ENCODE peak calls at places on chromosome 20, in ten cellular contexts. N, M, B, A, W, U, D, R, X and J are unnamed samples.
A peak's percentile ranks its signal among the peaks of the same experiment; 100 is the strongest.

GRCh38 chr20:36305602-36306556 is at the start of gene DLGAP4:
- DNase-seq in N (no peak), M (no peak), B (no peak), A (no peak), W (no peak), U (no peak), D (no peak), R (peak; percentile 17), X (no peak), J (no peak)

GRCh38 chr20:4041748-4042411 is 26.5 kb upstream of the RNF24 start:
- DNase-seq in N (no peak), M (peak; percentile 69), B (peak; percentile 90), A (no peak), W (no peak), U (no peak), D (peak; percentile 98), R (peak; percentile 90), X (no peak), J (peak; percentile 78)

GRCh38 chr20:25361287-25361683 is 29.4 kb downstream of the ABHD12 start:
- DNase-seq in N (no peak), M (no peak), B (no peak), A (no peak), W (no peak), U (peak; percentile 33), D (no peak), R (no peak), X (no peak), J (no peak)

GRCh38 chr20:34300809-34301586 is 2.2 kb downstream of the AHCY start:
- DNase-seq in N (no peak), M (no peak), B (no peak), A (no peak), W (no peak), U (peak; percentile 90), D (no peak), R (no peak), X (peak; percentile 61), J (no peak)

GRCh38 chr20:36754656-36755222 is 8.8 kb upstream of the NDRG3 start:
- DNase-seq in N (no peak), M (peak; percentile 71), B (peak; percentile 54), A (no peak), W (peak; percentile 41), U (peak; percentile 84), D (peak; percentile 46), R (no peak), X (peak; percentile 51), J (no peak)

GRCh38 chr20:31835977-31836852 is 9.2 kb downstream of the FOXS1 start:
- DNase-seq in N (no peak), M (peak; percentile 91), B (peak; percentile 71), A (no peak), W (peak; percentile 76), U (peak; percentile 59), D (peak; percentile 83), R (peak; percentile 65), X (peak; percentile 28), J (peak; percentile 81)

GRCh38 chr20:52783769-52784168 is 188.4 kb upstream of the TSHZ2 start:
- DNase-seq in N (no peak), M (no peak), B (no peak), A (no peak), W (no peak), U (peak; percentile 30), D (no peak), R (no peak), X (peak; percentile 11), J (no peak)

GRCh38 chr20:33909331-33909921 is 84.3 kb upstream of the RALY start:
- DNase-seq in N (no peak), M (peak; percentile 65), B (no peak), A (no peak), W (no peak), U (peak; percentile 99), D (peak; percentile 25), R (peak; percentile 33), X (no peak), J (peak; percentile 38)

GRCh38 chr20:21262812-21263211 is 40.3 kb upstream of the XRN2 start:
- DNase-seq in N (no peak), M (no peak), B (no peak), A (no peak), W (no peak), U (no peak), D (no peak), R (no peak), X (no peak), J (no peak)

GRCh38 chr20:34703573-34704176 is 469 bp upstream of the TP53INP2 start:
- DNase-seq in N (no peak), M (peak; percentile 22), B (peak; percentile 58), A (no peak), W (peak; percentile 34), U (peak; percentile 81), D (peak; percentile 27), R (peak; percentile 55), X (peak; percentile 53), J (peak; percentile 29)

GRCh38 chr20:4247898-4248858 is 232.8 kb upstream of the RNF24 start:
- DNase-seq in N (no peak), M (no peak), B (no peak), A (no peak), W (no peak), U (no peak), D (no peak), R (no peak), X (no peak), J (no peak)

GRCh38 chr20:58511364-58511763 is 3.8 kb downstream of the APCDD1L start:
- DNase-seq in N (no peak), M (no peak), B (no peak), A (no peak), W (no peak), U (no peak), D (no peak), R (no peak), X (no peak), J (no peak)

GRCh38 chr20:50442526-50442925 is 67.7 kb upstream of the PTPN1 start:
- DNase-seq in N (no peak), M (no peak), B (no peak), A (no peak), W (no peak), U (no peak), D (no peak), R (no peak), X (no peak), J (no peak)

GRCh38 chr20:41048475-41049242 is 20.0 kb downstream of the TOP1 start:
- DNase-seq in N (no peak), M (no peak), B (no peak), A (no peak), W (no peak), U (no peak), D (no peak), R (no peak), X (peak; percentile 42), J (no peak)

GRCh38 chr20:54177378-54177777 is 3.6 kb upstream of the CYP24A1 start:
- DNase-seq in N (no peak), M (no peak), B (no peak), A (no peak), W (no peak), U (peak; percentile 77), D (no peak), R (no peak), X (no peak), J (no peak)
- TF ChIP-seq POLR2A in N (no peak), M (no peak), B (no peak), A (no peak), W (no peak), U (no peak), D (no peak), R (no peak), X (no peak), J (no peak)

DNA sequence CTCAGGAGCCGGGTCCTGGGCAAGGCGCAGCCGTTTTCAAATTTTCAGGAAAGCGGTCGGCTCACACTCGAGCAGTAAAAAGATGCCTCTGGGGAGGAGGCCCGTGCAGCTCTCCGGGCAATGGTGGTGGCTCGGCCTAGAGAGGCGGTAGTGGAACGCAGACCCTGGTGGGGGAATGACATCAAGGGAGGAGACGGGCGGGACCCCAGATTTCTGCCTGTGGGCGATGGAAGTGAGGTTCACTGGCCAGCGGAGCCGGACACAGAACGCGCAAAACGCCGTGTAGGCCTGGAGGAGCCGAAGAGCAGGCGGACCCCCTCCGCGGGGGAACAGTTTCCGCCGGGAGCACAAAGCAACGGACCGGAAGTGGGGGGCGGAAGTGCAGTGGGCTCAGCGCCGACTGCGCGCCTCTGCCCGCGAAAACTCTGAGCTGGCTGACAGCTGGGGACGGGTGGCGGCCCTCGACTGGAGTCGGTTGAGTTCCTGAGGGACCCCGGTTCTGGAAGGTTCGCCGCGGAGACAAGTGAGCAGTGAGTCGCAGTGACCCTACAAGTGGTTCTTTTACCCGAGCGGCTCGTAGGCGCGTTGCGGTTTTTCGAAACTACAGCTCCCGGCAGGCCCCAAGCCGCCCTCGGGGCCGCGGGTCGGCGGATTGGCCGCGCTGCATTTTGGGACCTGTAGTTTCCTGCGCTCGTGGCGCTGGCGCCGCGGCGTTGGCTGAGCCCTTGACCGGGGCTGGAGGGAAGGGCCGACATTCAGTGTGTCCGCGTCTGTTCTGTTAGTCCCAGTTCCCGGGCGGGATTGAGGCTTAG is at the start of gene RTEL1:
- DNase-seq in N (peak; percentile 95), M (peak; percentile 99), B (peak; percentile 93), A (peak; percentile 66), W (peak; percentile 85), U (peak; percentile 93), D (peak; percentile 87), R (peak; percentile 93), X (peak; percentile 95), J (peak; percentile 92)
- TF ChIP-seq POLR2A in N (no peak), M (peak; percentile 63), B (peak; percentile 42), A (no peak), W (no peak), U (peak; percentile 78), D (peak; percentile 56), R (no peak), X (peak; percentile 81), J (peak; percentile 60)

GRCh38 chr20:62953167-62953838 is 794 bp downstream of the SLC17A9 start:
- DNase-seq in N (peak; percentile 83), M (no peak), B (no peak), A (no peak), W (no peak), U (no peak), D (no peak), R (no peak), X (peak; percentile 36), J (peak; percentile 51)
- TF ChIP-seq POLR2A in N (no peak), M (no peak), B (no peak), A (no peak), W (no peak), U (no peak), D (no peak), R (no peak), X (no peak), J (no peak)

GRCh38 chr20:13995086-13995665 is at the start of gene MACROD2:
- DNase-seq in N (peak; percentile 97), M (no peak), B (peak; percentile 96), A (peak; percentile 22), W (peak; percentile 31), U (peak; percentile 49), D (peak; percentile 97), R (peak; percentile 98), X (peak; percentile 58), J (peak; percentile 93)
- TF ChIP-seq POLR2A in N (peak; percentile 72), M (no peak), B (peak; percentile 71), A (peak; percentile 38), W (peak; percentile 71), U (no peak), D (peak; percentile 69), R (no peak), X (no peak), J (no peak)